ENCODE peak calls at places on chromosomes 2 and 18, in nine cellular contexts. T, S, D, F, I, U, X, C and Y are unnamed samples.

GRCh38 chr2:122481717-122482116 is 726.3 kb downstream of the TSN start:
- DNase-seq in T (no peak), S (no peak), D (no peak), F (no peak), I (no peak), U (no peak), X (no peak), C (no peak), Y (no peak)

GRCh38 chr2:40343904-40344303 is 108.0 kb downstream of the SLC8A1 start:
- DNase-seq in T (no peak), S (no peak), D (peak; percentile 70), F (no peak), I (no peak), U (no peak), X (no peak), C (no peak), Y (peak; percentile 12)

GRCh38 chr18:5066380-5066977 is 130.6 kb downstream of the AKAIN1 start:
- DNase-seq in T (no peak), S (peak; percentile 27), D (no peak), F (no peak), I (no peak), U (peak; percentile 23), X (no peak), C (no peak), Y (no peak)

GRCh38 chr2:71631411-71631931 is 178.1 kb downstream of the DYSF start:
- DNase-seq in T (no peak), S (no peak), D (peak; percentile 7), F (no peak), I (no peak), U (no peak), X (peak; percentile 16), C (no peak), Y (no peak)

GRCh38 chr18:45050712-45051639 is 370.3 kb downstream of the SETBP1 start:
- DNase-seq in T (no peak), S (no peak), D (peak; percentile 79), F (no peak), I (no peak), U (no peak), X (no peak), C (no peak), Y (peak; percentile 31)

GRCh38 chr2:222919841-222920609 is 59.2 kb downstream of the ACSL3 start:
- DNase-seq in T (no peak), S (no peak), D (peak; percentile 89), F (no peak), I (no peak), U (no peak), X (no peak), C (no peak), Y (peak; percentile 20)

GRCh38 chr18:79250236-79250993 is 145.3 kb upstream of the NFATC1 start:
- DNase-seq in T (no peak), S (no peak), D (no peak), F (no peak), I (no peak), U (no peak), X (no peak), C (no peak), Y (no peak)

GRCh38 chr2:126399001-126399400 is 257.0 kb upstream of the GYPC start:
- DNase-seq in T (no peak), S (no peak), D (no peak), F (no peak), I (no peak), U (no peak), X (no peak), C (no peak), Y (no peak)

GRCh38 chr2:43327119-43327518 is 100.7 kb upstream of the ZFP36L2 start:
- DNase-seq in T (no peak), S (no peak), D (no peak), F (no peak), I (no peak), U (no peak), X (no peak), C (no peak), Y (no peak)

GRCh38 chr2:5544205-5544786 is 147.9 kb upstream of the SOX11 start:
- DNase-seq in T (no peak), S (no peak), D (no peak), F (no peak), I (no peak), U (no peak), X (no peak), C (no peak), Y (no peak)

GRCh38 chr2:159571540-159572260 is 44.6 kb downstream of the BAZ2B start:
- DNase-seq in T (no peak), S (no peak), D (no peak), F (no peak), I (no peak), U (no peak), X (no peak), C (no peak), Y (no peak)

DNA sequence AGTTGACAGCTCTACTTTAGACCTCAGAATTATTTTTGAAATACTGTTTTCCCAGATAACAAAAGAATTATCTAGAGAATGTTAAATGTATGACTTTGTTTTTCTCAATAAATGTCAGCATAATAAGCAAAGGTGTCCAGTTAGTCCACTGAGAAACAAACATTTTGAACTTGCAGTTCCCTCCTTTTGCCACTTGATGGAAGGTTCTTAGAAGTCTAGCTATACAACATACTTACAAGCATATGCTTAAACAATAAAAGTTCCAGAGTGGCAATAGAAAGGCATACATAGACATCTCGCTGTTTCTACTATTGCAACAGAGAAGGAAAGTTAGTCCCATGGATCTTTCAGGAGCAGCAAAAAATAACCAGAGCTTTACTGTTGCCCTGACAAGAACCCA is 11.8 kb downstream of the NDUFA10 start:
- DNase-seq in T (no peak), S (no peak), D (peak; percentile 33), F (no peak), I (no peak), U (no peak), X (no peak), C (no peak), Y (no peak)
- TF ChIP-seq CTCF in T (peak; percentile 9), S (peak; percentile 50), D (peak; percentile 66), F (no peak), I (peak; percentile 31), U (no peak), X (no peak), C (no peak), Y (peak; percentile 19)

DNA sequence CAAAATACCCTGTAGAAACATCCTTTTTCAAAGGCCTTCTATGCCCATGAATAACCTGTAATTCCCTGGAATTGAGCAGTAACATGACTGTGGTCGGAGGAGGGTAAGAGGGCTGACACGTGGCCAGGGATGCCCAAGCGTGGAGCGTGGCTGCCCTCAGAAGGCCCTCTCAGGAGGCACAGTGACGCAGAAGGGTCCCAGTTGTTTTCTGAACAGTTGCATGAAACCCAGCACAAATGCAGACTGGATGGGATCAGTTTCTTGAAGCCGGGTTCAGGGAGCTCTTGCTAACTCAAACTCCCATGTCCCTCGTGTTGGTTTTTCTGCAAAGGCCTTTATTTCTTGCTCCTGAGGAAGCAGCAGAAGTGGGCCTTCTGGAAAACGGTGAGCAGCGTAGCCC is 237.0 kb downstream of the ALPK2 start:
- DNase-seq in T (no peak), S (no peak), D (no peak), F (no peak), I (no peak), U (no peak), X (no peak), C (no peak), Y (no peak)
- TF ChIP-seq CTCF in T (no peak), S (no peak), D (no peak), F (no peak), I (no peak), U (no peak), X (no peak), C (no peak), Y (no peak)

GRCh38 chr2:8285081-8285480 is 396.8 kb upstream of the ID2 start:
- DNase-seq in T (no peak), S (no peak), D (no peak), F (no peak), I (no peak), U (no peak), X (no peak), C (no peak), Y (no peak)
- TF ChIP-seq CTCF in T (peak; percentile 14), S (no peak), D (peak; percentile 48), F (no peak), I (no peak), U (no peak), X (no peak), C (no peak), Y (no peak)

GRCh38 chr2:221372156-221372870 is 199.8 kb downstream of the EPHA4 start:
- DNase-seq in T (no peak), S (peak; percentile 30), D (no peak), F (no peak), I (no peak), U (no peak), X (no peak), C (no peak), Y (no peak)
- TF ChIP-seq CTCF in T (no peak), S (no peak), D (peak; percentile 51), F (peak; percentile 18), I (no peak), U (no peak), X (no peak), C (no peak), Y (no peak)

GRCh38 chr2:168084267-168084781 is 163.1 kb downstream of the STK39 start:
- DNase-seq in T (no peak), S (no peak), D (no peak), F (no peak), I (no peak), U (no peak), X (no peak), C (no peak), Y (no peak)
- TF ChIP-seq CTCF in T (no peak), S (no peak), D (no peak), F (no peak), I (no peak), U (no peak), X (no peak), C (no peak), Y (no peak)

GRCh38 chr2:191569025-191569424 is 108.9 kb upstream of the NABP1 start:
- DNase-seq in T (no peak), S (no peak), D (no peak), F (no peak), I (no peak), U (no peak), X (no peak), C (no peak), Y (no peak)

GRCh38 chr2:191565647-191566198 is 112.2 kb upstream of the NABP1 start:
- DNase-seq in T (no peak), S (no peak), D (no peak), F (no peak), I (no peak), U (no peak), X (no peak), C (no peak), Y (no peak)

GRCh38 chr2:191571163-191571769 is 106.7 kb upstream of the NABP1 start:
- DNase-seq in T (no peak), S (no peak), D (peak; percentile 64), F (no peak), I (no peak), U (no peak), X (no peak), C (peak; percentile 8), Y (peak; percentile 44)

GRCh38 chr2:191567229-191567628 is 110.7 kb upstream of the NABP1 start:
- DNase-seq in T (no peak), S (no peak), D (no peak), F (no peak), I (no peak), U (no peak), X (no peak), C (no peak), Y (no peak)

DNA sequence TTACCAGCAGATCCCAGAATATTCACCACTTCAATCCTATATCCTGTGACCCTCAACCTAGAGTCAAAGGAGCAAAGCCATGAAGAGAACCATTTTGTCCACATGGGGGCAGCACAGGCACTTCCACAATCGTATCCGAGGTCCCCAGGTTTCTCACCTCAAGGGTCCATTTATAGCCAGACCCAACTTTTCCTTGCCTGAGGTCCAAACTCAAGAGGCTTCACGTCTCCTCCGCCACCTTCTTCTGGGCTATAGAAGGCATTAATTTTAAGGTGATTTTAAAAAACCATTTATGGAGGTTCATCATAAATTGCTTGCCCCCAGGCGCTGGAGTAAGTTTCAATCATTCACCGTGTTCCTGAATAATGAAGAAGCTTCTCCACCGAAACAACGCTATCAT is 111.6 kb upstream of the NABP1 start:
- DNase-seq in T (no peak), S (peak; percentile 79), D (peak; percentile 33), F (peak; percentile 62), I (no peak), U (peak; percentile 70), X (no peak), C (peak; percentile 43), Y (peak; percentile 67)
- TF ChIP-seq CTCF in T (peak; percentile 74), S (peak; percentile 78), D (peak; percentile 93), F (peak; percentile 48), I (peak; percentile 73), U (peak; percentile 63), X (peak; percentile 71), C (peak; percentile 72), Y (peak; percentile 83)